ENCODE peak calls at places on chromosomes 11 and 22, in nine cellular contexts. W is CD8-positive, alpha-beta memory T cell; Q is A549; U is colonic mucosa; S is upper lobe of right lung; C is GM23248; K is K562; D is left ventricle myocardium inferior; Z is mammary epithelial cell. M is an unnamed sample.

GRCh38 chr11:65430406-65431217 is 8.0 kb downstream of the NEAT1 start:
- DNase-seq in W (peak), Q (no peak), U (no peak), S (no peak), C (peak), K (peak), D (no peak), Z (peak), M (no peak)

GRCh38 chr11:32893947-32894827 is 1.6 kb downstream of the QSER1 start:
- DNase-seq in W (peak), Q (peak), U (peak), S (no peak), C (peak), K (peak), D (no peak), Z (peak), M (no peak)

GRCh38 chr11:113773092-113773415 is 438 bp downstream of the ZW10 start:
- DNase-seq in W (peak), Q (peak), U (peak), S (no peak), C (peak), K (peak), D (no peak), Z (no peak), M (no peak)

GRCh38 chr11:72005347-72006260 is 6.9 kb downstream of the IL18BP start:
- DNase-seq in W (no peak), Q (no peak), U (no peak), S (peak), C (no peak), K (no peak), D (no peak), Z (no peak), M (peak)

GRCh38 chr11:61129608-61130523 is 27.6 kb downstream of the CD5 start:
- DNase-seq in W (peak), Q (peak), U (peak), S (peak), C (peak), K (peak), D (peak), Z (peak), M (no peak)

GRCh38 chr11:43955381-43956118 is 13.1 kb downstream of the C11orf96 start:
- DNase-seq in W (no peak), Q (no peak), U (no peak), S (no peak), C (peak), K (no peak), D (no peak), Z (peak), M (no peak)

GRCh38 chr11:113255096-113255495 is 59.3 kb upstream of the TTC12 start:
- DNase-seq in W (no peak), Q (no peak), U (no peak), S (no peak), C (peak), K (no peak), D (no peak), Z (peak), M (no peak)

GRCh38 chr22:20571531-20572007 is 64.2 kb downstream of the MED15 start:
- DNase-seq in W (peak), Q (peak), U (peak), S (no peak), C (peak), K (peak), D (peak), Z (no peak), M (no peak)

GRCh38 chr11:62054484-62055121 is 69.2 kb upstream of the INCENP start:
- DNase-seq in W (peak), Q (peak), U (peak), S (no peak), C (peak), K (peak), D (no peak), Z (peak), M (no peak)

GRCh38 chr11:65786008-65786785 is 666 bp upstream of the OVOL1 start:
- DNase-seq in W (no peak), Q (no peak), U (no peak), S (peak), C (peak), K (no peak), D (no peak), Z (no peak), M (no peak)

GRCh38 chr11:12922418-12922817 is 86.7 kb upstream of the RASSF10 start:
- DNase-seq in W (no peak), Q (no peak), U (no peak), S (no peak), C (no peak), K (no peak), D (no peak), Z (peak), M (no peak)

GRCh38 chr22:30541979-30542810 is 4.3 kb downstream of the SEC14L6 start:
- DNase-seq in W (no peak), Q (no peak), U (no peak), S (peak), C (peak), K (peak), D (no peak), Z (no peak), M (no peak)

GRCh38 chr22:23704829-23705228 is 14.0 kb downstream of the RGL4 start:
- DNase-seq in W (peak), Q (no peak), U (no peak), S (no peak), C (no peak), K (no peak), D (no peak), Z (no peak), M (no peak)

GRCh38 chr11:1628506-1629325 is 859 bp upstream of the KRTAP5-5 start:
- DNase-seq in W (peak), Q (peak), U (peak), S (peak), C (peak), K (peak), D (no peak), Z (no peak), M (peak)

GRCh38 chr11:16280256-16280682 is 76.1 kb downstream of the SOX6 start:
- DNase-seq in W (no peak), Q (no peak), U (peak), S (no peak), C (no peak), K (peak), D (peak), Z (peak), M (no peak)

GRCh38 chr11:18392434-18393321 is 1.7 kb upstream of the LDHA start:
- DNase-seq in W (no peak), Q (no peak), U (no peak), S (no peak), C (peak), K (peak), D (no peak), Z (peak), M (no peak)

GRCh38 chr11:64234840-64235379 is 526 bp downstream of the VEGFB start:
- DNase-seq in W (peak), Q (no peak), U (peak), S (peak), C (peak), K (peak), D (peak), Z (peak), M (no peak)

GRCh38 chr11:94788396-94788795 is 20.2 kb downstream of the AMOTL1 start:
- DNase-seq in W (no peak), Q (no peak), U (no peak), S (no peak), C (peak), K (no peak), D (no peak), Z (peak), M (no peak)

GRCh38 chr22:20610243-20610686 is 102.9 kb downstream of the MED15 start:
- DNase-seq in W (no peak), Q (no peak), U (no peak), S (no peak), C (peak), K (no peak), D (no peak), Z (no peak), M (no peak)

GRCh38 chr11:9825315-9825714 is 161.4 kb downstream of the SWAP70 start:
- DNase-seq in W (no peak), Q (no peak), U (no peak), S (no peak), C (peak), K (no peak), D (no peak), Z (peak), M (no peak)

GRCh38 chr11:109972939-109973338 is 120.3 kb upstream of the ZC3H12C start:
- DNase-seq in W (no peak), Q (no peak), U (no peak), S (no peak), C (peak), K (no peak), D (no peak), Z (no peak), M (no peak)

GRCh38 chr11:127106142-127106541 is 105.6 kb upstream of the KIRREL3 start:
- DNase-seq in W (no peak), Q (no peak), U (no peak), S (no peak), C (peak), K (no peak), D (no peak), Z (no peak), M (no peak)

GRCh38 chr11:12554122-12554521 is 120.1 kb upstream of the TEAD1 start:
- DNase-seq in W (no peak), Q (no peak), U (no peak), S (no peak), C (no peak), K (no peak), D (no peak), Z (no peak), M (no peak)

GRCh38 chr11:119875841-119876600 is 147.0 kb upstream of the NECTIN1 start:
- DNase-seq in W (no peak), Q (no peak), U (no peak), S (peak), C (peak), K (no peak), D (no peak), Z (no peak), M (no peak)
- H3K27ac ChIP-seq in W (no peak), Q (no peak), U (no peak), S (no peak), C (no peak), K (no peak), D (no peak), Z (no peak), M (no peak)

GRCh38 chr22:41338614-41339212 is 37.4 kb downstream of the ZC3H7B start:
- DNase-seq in W (no peak), Q (no peak), U (no peak), S (no peak), C (no peak), K (no peak), D (no peak), Z (no peak), M (no peak)
- H3K27ac ChIP-seq in W (no peak), Q (no peak), U (no peak), S (no peak), C (no peak), K (no peak), D (no peak), Z (no peak), M (no peak)

GRCh38 chr11:130798280-130798679 is 118.0 kb downstream of the SNX19 start:
- DNase-seq in W (no peak), Q (no peak), U (no peak), S (no peak), C (peak), K (no peak), D (no peak), Z (peak), M (no peak)
- H3K27ac ChIP-seq in W (no peak), Q (no peak), U (no peak), S (no peak), C (peak), K (no peak), D (no peak), Z (peak), M (no peak)

GRCh38 chr11:28350216-28350615 is 242.0 kb downstream of the METTL15 start:
- DNase-seq in W (no peak), Q (no peak), U (no peak), S (no peak), C (no peak), K (no peak), D (no peak), Z (no peak), M (no peak)
- H3K27ac ChIP-seq in W (no peak), Q (no peak), U (no peak), S (no peak), C (no peak), K (no peak), D (no peak), Z (no peak), M (no peak)

GRCh38 chr22:45781941-45782340 is 110.3 kb downstream of the ATXN10 start:
- DNase-seq in W (no peak), Q (no peak), U (no peak), S (no peak), C (peak), K (no peak), D (no peak), Z (peak), M (no peak)
- H3K27ac ChIP-seq in W (no peak), Q (no peak), U (no peak), S (no peak), C (no peak), K (no peak), D (no peak), Z (no peak), M (no peak)

GRCh38 chr22:42957544-42957943 is 57.4 kb downstream of the PACSIN2 start:
- DNase-seq in W (no peak), Q (no peak), U (no peak), S (no peak), C (no peak), K (no peak), D (no peak), Z (no peak), M (no peak)

GRCh38 chr22:42960146-42960509 is 54.8 kb downstream of the PACSIN2 start:
- DNase-seq in W (no peak), Q (no peak), U (no peak), S (no peak), C (no peak), K (peak), D (no peak), Z (no peak), M (no peak)

GRCh38 chr22:42957958-42958357 is 57.0 kb downstream of the PACSIN2 start:
- DNase-seq in W (no peak), Q (no peak), U (no peak), S (no peak), C (no peak), K (no peak), D (no peak), Z (no peak), M (no peak)

GRCh38 chr22:42959472-42960145 is 55.3 kb downstream of the PACSIN2 start:
- DNase-seq in W (no peak), Q (peak), U (peak), S (no peak), C (peak), K (peak), D (peak), Z (peak), M (no peak)

GRCh38 chr22:42958937-42959336 is 56.0 kb downstream of the PACSIN2 start:
- DNase-seq in W (no peak), Q (no peak), U (no peak), S (no peak), C (no peak), K (no peak), D (no peak), Z (no peak), M (no peak)
- H3K27ac ChIP-seq in W (peak), Q (peak), U (no peak), S (peak), C (no peak), K (peak), D (peak), Z (peak), M (no peak)